ENCODE peak calls at places on chromosomes 5 and 9, in seven cellular contexts. One of them, this sample, is unnamed.
A peak's percentile ranks its signal among the peaks of the same experiment; 100 is the strongest.

GRCh38 chr9:91186311-91187101 is 175.2 kb downstream of the AUH start:
- DNase-seq in H1: no peak
- DNase-seq in IMR-90: peak; percentile 63
- DNase-seq in H9: no peak
- DNase-seq in mesenchymal stem cell: no peak
- DNase-seq in neuronal stem cell: no peak
- DNase-seq in trophoblast cell: no peak
- DNase-seq in this sample: no peak

GRCh38 chr9:94812343-94812742 is 85.8 kb downstream of the AOPEP start:
- DNase-seq in H1: no peak
- DNase-seq in IMR-90: peak; percentile 77
- DNase-seq in H9: no peak
- DNase-seq in mesenchymal stem cell: peak; percentile 52
- DNase-seq in neuronal stem cell: no peak
- DNase-seq in trophoblast cell: peak; percentile 93
- DNase-seq in this sample: no peak

GRCh38 chr9:85401998-85402397 is 339.8 kb downstream of the AGTPBP1 start:
- DNase-seq in H1: no peak
- DNase-seq in IMR-90: no peak
- DNase-seq in H9: no peak
- DNase-seq in mesenchymal stem cell: no peak
- DNase-seq in neuronal stem cell: no peak
- DNase-seq in trophoblast cell: no peak
- DNase-seq in this sample: peak; percentile 55

GRCh38 chr5:86880785-86881492 is 263.2 kb downstream of the COX7C start:
- DNase-seq in H1: peak; percentile 60
- DNase-seq in IMR-90: peak; percentile 89
- DNase-seq in H9: peak; percentile 89
- DNase-seq in mesenchymal stem cell: peak; percentile 91
- DNase-seq in neuronal stem cell: peak; percentile 55
- DNase-seq in trophoblast cell: peak; percentile 82
- DNase-seq in this sample: peak; percentile 98

GRCh38 chr5:6583049-6583880 is 49.6 kb downstream of the NSUN2 start:
- DNase-seq in H1: no peak
- DNase-seq in IMR-90: no peak
- DNase-seq in H9: peak; percentile 51
- DNase-seq in mesenchymal stem cell: peak; percentile 4
- DNase-seq in neuronal stem cell: peak; percentile 58
- DNase-seq in trophoblast cell: no peak
- DNase-seq in this sample: peak; percentile 30

GRCh38 chr5:39058984-39059565 is 15.1 kb downstream of the RICTOR start:
- DNase-seq in H1: no peak
- DNase-seq in IMR-90: no peak
- DNase-seq in H9: no peak
- DNase-seq in mesenchymal stem cell: no peak
- DNase-seq in neuronal stem cell: no peak
- DNase-seq in trophoblast cell: no peak
- DNase-seq in this sample: no peak

GRCh38 chr9:94139672-94140417 is 55.6 kb downstream of the PTPDC1 start:
- DNase-seq in H1: no peak
- DNase-seq in IMR-90: peak; percentile 96
- DNase-seq in H9: no peak
- DNase-seq in mesenchymal stem cell: peak; percentile 94
- DNase-seq in neuronal stem cell: no peak
- DNase-seq in trophoblast cell: peak; percentile 54
- DNase-seq in this sample: no peak

GRCh38 chr5:68027519-68027918 is 188.0 kb upstream of the PIK3R1 start:
- DNase-seq in H1: no peak
- DNase-seq in IMR-90: peak; percentile 77
- DNase-seq in H9: no peak
- DNase-seq in mesenchymal stem cell: peak; percentile 86
- DNase-seq in neuronal stem cell: no peak
- DNase-seq in trophoblast cell: no peak
- DNase-seq in this sample: no peak

GRCh38 chr5:126107381-126107780 is 315.8 kb upstream of the GRAMD2B start:
- DNase-seq in H1: no peak
- DNase-seq in IMR-90: no peak
- DNase-seq in H9: no peak
- DNase-seq in mesenchymal stem cell: no peak
- DNase-seq in neuronal stem cell: no peak
- DNase-seq in trophoblast cell: no peak
- DNase-seq in this sample: no peak

GRCh38 chr9:22244141-22245011 is 202.2 kb upstream of the DMRTA1 start:
- DNase-seq in H1: no peak
- DNase-seq in IMR-90: peak; percentile 63
- DNase-seq in H9: peak; percentile 55
- DNase-seq in mesenchymal stem cell: peak; percentile 80
- DNase-seq in neuronal stem cell: no peak
- DNase-seq in trophoblast cell: peak; percentile 66
- DNase-seq in this sample: peak; percentile 69

GRCh38 chr9:97767891-97768290 is 70.8 kb upstream of the XPA start:
- DNase-seq in H1: no peak
- DNase-seq in IMR-90: peak; percentile 75
- DNase-seq in H9: no peak
- DNase-seq in mesenchymal stem cell: no peak
- DNase-seq in neuronal stem cell: no peak
- DNase-seq in trophoblast cell: no peak
- DNase-seq in this sample: no peak

GRCh38 chr5:181100121-181101015 is 30.6 kb downstream of the OR2V1 start:
- DNase-seq in H1: no peak
- DNase-seq in IMR-90: no peak
- DNase-seq in H9: peak; percentile 62
- DNase-seq in mesenchymal stem cell: no peak
- DNase-seq in neuronal stem cell: no peak
- DNase-seq in trophoblast cell: peak; percentile 25
- DNase-seq in this sample: peak; percentile 46

GRCh38 chr5:1246711-1247431 is 21.7 kb downstream of the SLC6A18 start:
- DNase-seq in H1: peak; percentile 33
- DNase-seq in IMR-90: no peak
- DNase-seq in H9: peak; percentile 81
- DNase-seq in mesenchymal stem cell: peak; percentile 5
- DNase-seq in neuronal stem cell: peak; percentile 81
- DNase-seq in trophoblast cell: peak; percentile 58
- DNase-seq in this sample: peak; percentile 77

GRCh38 chr9:124354364-124355031 is 60.7 kb downstream of the PSMB7 start:
- DNase-seq in H1: no peak
- DNase-seq in IMR-90: no peak
- DNase-seq in H9: no peak
- DNase-seq in mesenchymal stem cell: no peak
- DNase-seq in neuronal stem cell: no peak
- DNase-seq in trophoblast cell: no peak
- DNase-seq in this sample: no peak

GRCh38 chr5:6163913-6164312 is 214.4 kb downstream of the MED10 start:
- DNase-seq in H1: no peak
- DNase-seq in IMR-90: no peak
- DNase-seq in H9: no peak
- DNase-seq in mesenchymal stem cell: no peak
- DNase-seq in neuronal stem cell: no peak
- DNase-seq in trophoblast cell: no peak
- DNase-seq in this sample: no peak

GRCh38 chr9:90309809-90310522 is 332.7 kb downstream of the DIRAS2 start:
- DNase-seq in H1: no peak
- DNase-seq in IMR-90: no peak
- DNase-seq in H9: no peak
- DNase-seq in mesenchymal stem cell: no peak
- DNase-seq in neuronal stem cell: no peak
- DNase-seq in trophoblast cell: no peak
- DNase-seq in this sample: no peak

GRCh38 chr5:142242272-142242671 is 82.5 kb downstream of the SPRY4 start:
- DNase-seq in H1: no peak
- DNase-seq in IMR-90: no peak
- DNase-seq in H9: no peak
- DNase-seq in mesenchymal stem cell: no peak
- DNase-seq in neuronal stem cell: no peak
- DNase-seq in trophoblast cell: no peak
- DNase-seq in this sample: no peak

GRCh38 chr9:101508203-101508602 is 25.4 kb upstream of the RNF20 start:
- DNase-seq in H1: no peak
- DNase-seq in IMR-90: peak; percentile 51
- DNase-seq in H9: no peak
- DNase-seq in mesenchymal stem cell: no peak
- DNase-seq in neuronal stem cell: no peak
- DNase-seq in trophoblast cell: peak; percentile 13
- DNase-seq in this sample: no peak

GRCh38 chr5:126486332-126486731 is 63.1 kb downstream of the GRAMD2B start:
- DNase-seq in H1: no peak
- DNase-seq in IMR-90: no peak
- DNase-seq in H9: no peak
- DNase-seq in mesenchymal stem cell: no peak
- DNase-seq in neuronal stem cell: no peak
- DNase-seq in trophoblast cell: no peak
- DNase-seq in this sample: no peak

GRCh38 chr5:125311743-125312142 is 565.3 kb upstream of the ZNF608 start:
- DNase-seq in H1: no peak
- DNase-seq in IMR-90: peak; percentile 94
- DNase-seq in H9: no peak
- DNase-seq in mesenchymal stem cell: peak; percentile 55
- DNase-seq in neuronal stem cell: no peak
- DNase-seq in trophoblast cell: peak; percentile 88
- DNase-seq in this sample: no peak

DNA sequence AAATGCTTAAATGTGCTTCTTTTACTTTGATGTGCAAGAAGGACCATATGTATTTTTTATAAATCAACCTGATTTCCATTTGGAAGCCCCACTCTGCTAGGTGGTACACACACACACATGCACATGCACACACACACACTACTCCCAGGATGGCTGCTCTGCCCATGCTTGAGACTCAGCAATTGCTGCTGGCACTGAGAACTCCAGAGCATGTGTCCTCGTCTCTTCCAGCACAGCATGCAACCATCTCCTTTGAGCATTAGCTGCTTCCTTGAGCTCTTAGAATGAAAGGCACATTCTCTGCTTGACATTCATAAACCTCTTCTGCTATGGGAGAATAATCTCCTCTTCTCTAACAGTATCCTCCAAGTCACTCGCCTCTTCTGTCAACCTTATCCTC is 115.9 kb downstream of the FEM1C start:
- DNase-seq in H1: no peak
- DNase-seq in IMR-90: no peak
- DNase-seq in H9: no peak
- DNase-seq in mesenchymal stem cell: no peak
- DNase-seq in neuronal stem cell: no peak
- DNase-seq in trophoblast cell: no peak
- DNase-seq in this sample: no peak
- H3K4ac ChIP-seq in H1: no peak overlapping the region
- H3K4ac ChIP-seq in IMR-90: no peak overlapping the region
- H3K4ac ChIP-seq in H9: no peak overlapping the region
- H3K4ac ChIP-seq in mesenchymal stem cell: no peak overlapping the region
- H3K4ac ChIP-seq in neuronal stem cell: no peak overlapping the region
- H3K4ac ChIP-seq in trophoblast cell: no peak overlapping the region
- H3K4ac ChIP-seq in this sample: no peak overlapping the region

GRCh38 chr9:92620870-92621269 is 49.1 kb downstream of the IPPK start:
- DNase-seq in H1: no peak
- DNase-seq in IMR-90: no peak
- DNase-seq in H9: peak; percentile 2
- DNase-seq in mesenchymal stem cell: no peak
- DNase-seq in neuronal stem cell: no peak
- DNase-seq in trophoblast cell: no peak
- DNase-seq in this sample: no peak
- H2BK120ac ChIP-seq in H1: no peak overlapping the region
- H2BK120ac ChIP-seq in IMR-90: no peak overlapping the region
- H2BK120ac ChIP-seq in H9: no peak overlapping the region
- H2BK120ac ChIP-seq in mesenchymal stem cell: no peak overlapping the region
- H2BK120ac ChIP-seq in neuronal stem cell: no peak overlapping the region
- H2BK120ac ChIP-seq in trophoblast cell: no peak overlapping the region
- H2BK120ac ChIP-seq in this sample: no peak overlapping the region

GRCh38 chr5:16505140-16505891 is 39.7 kb upstream of the ZNF622 start:
- DNase-seq in H1: no peak
- DNase-seq in IMR-90: no peak
- DNase-seq in H9: no peak
- DNase-seq in mesenchymal stem cell: no peak
- DNase-seq in neuronal stem cell: no peak
- DNase-seq in trophoblast cell: no peak
- DNase-seq in this sample: no peak

GRCh38 chr5:16507716-16508115 is 42.1 kb upstream of the ZNF622 start:
- DNase-seq in H1: no peak
- DNase-seq in IMR-90: no peak
- DNase-seq in H9: no peak
- DNase-seq in mesenchymal stem cell: no peak
- DNase-seq in neuronal stem cell: no peak
- DNase-seq in trophoblast cell: peak; percentile 24
- DNase-seq in this sample: no peak

GRCh38 chr5:16505904-16506303 is 40.3 kb upstream of the ZNF622 start:
- DNase-seq in H1: no peak
- DNase-seq in IMR-90: no peak
- DNase-seq in H9: no peak
- DNase-seq in mesenchymal stem cell: no peak
- DNase-seq in neuronal stem cell: no peak
- DNase-seq in trophoblast cell: no peak
- DNase-seq in this sample: no peak

GRCh38 chr5:16508730-16509531 is 43.3 kb upstream of the ZNF622 start:
- DNase-seq in H1: peak; percentile 13
- DNase-seq in IMR-90: no peak
- DNase-seq in H9: peak; percentile 74
- DNase-seq in mesenchymal stem cell: no peak
- DNase-seq in neuronal stem cell: no peak
- DNase-seq in trophoblast cell: peak; percentile 34
- DNase-seq in this sample: peak; percentile 86

DNA sequence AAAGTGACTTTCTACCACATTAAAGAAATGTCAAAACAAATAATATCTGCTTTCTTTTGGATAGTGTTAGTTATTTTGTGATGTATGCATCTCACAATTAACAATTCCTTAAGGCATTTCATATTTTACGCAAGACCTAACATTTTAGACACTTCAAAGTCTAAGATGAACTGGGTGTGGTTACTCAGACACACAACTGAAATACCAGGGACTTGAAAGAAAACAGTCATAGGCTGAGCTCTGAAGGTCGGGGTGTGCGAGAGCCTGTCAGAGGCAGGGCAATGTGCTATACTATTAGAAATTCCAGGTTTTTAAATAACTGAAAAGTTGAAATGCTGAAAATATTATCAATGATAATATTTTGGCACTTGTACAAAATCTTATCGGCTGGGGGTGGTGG is 44.5 kb upstream of the ZNF622 start:
- DNase-seq in H1: no peak
- DNase-seq in IMR-90: no peak
- DNase-seq in H9: no peak
- DNase-seq in mesenchymal stem cell: no peak
- DNase-seq in neuronal stem cell: no peak
- DNase-seq in trophoblast cell: peak; percentile 9
- DNase-seq in this sample: no peak
- H3K4ac ChIP-seq in H1: no peak overlapping the region
- H3K4ac ChIP-seq in IMR-90: no peak overlapping the region
- H3K4ac ChIP-seq in H9: no peak overlapping the region
- H3K4ac ChIP-seq in mesenchymal stem cell: no peak overlapping the region
- H3K4ac ChIP-seq in neuronal stem cell: no peak overlapping the region
- H3K4ac ChIP-seq in trophoblast cell: no peak overlapping the region
- H3K4ac ChIP-seq in this sample: no peak overlapping the region

DNA sequence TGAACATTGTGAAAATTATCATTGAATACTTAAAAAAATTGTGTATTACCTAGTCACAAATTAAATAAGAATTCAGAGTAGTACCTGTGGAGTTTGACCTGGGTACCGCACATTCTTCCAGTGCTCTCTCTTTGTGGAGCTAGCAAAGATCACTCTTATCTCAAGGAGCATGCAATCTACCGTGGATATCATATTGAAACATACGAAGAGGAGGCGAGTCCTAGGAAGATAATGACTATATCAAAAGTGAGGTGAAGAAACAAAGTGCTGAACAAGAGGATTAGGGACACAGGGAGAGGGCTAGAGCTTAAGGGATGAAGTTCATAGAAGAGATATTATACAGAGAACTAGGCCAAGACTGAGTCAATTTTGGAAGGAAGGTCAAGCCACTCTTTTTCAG is 55.9 kb upstream of the NR3C1 start:
- DNase-seq in H1: no peak
- DNase-seq in IMR-90: no peak
- DNase-seq in H9: no peak
- DNase-seq in mesenchymal stem cell: no peak
- DNase-seq in neuronal stem cell: no peak
- DNase-seq in trophoblast cell: no peak
- DNase-seq in this sample: no peak
- H2BK120ac ChIP-seq in H1: no peak overlapping the region
- H2BK120ac ChIP-seq in IMR-90: no peak overlapping the region
- H2BK120ac ChIP-seq in H9: no peak overlapping the region
- H2BK120ac ChIP-seq in mesenchymal stem cell: no peak overlapping the region
- H2BK120ac ChIP-seq in neuronal stem cell: no peak overlapping the region
- H2BK120ac ChIP-seq in trophoblast cell: no peak overlapping the region
- H2BK120ac ChIP-seq in this sample: no peak overlapping the region